ENCODE peak calls at places on chromosomes 16 and 17, in ten cellular contexts. K is neural crest cell; V is head of caudate nucleus; G is GM13977; P is WTC11; T is progenitor cell of endocrine pancreas; N is cardiac fibroblast; Z is activated naive CD4-positive, alpha-beta T cell; A is iPS DF 6.9; I is prostate gland. J is an unnamed sample.

GRCh38 chr17:57859601-57860413 is 10.0 kb upstream of the MRPS23 start:
- DNase-seq in K (no peak), V (no peak), G (no peak), P (no peak), T (no peak), N (no peak), Z (no peak), A (no peak), I (no peak), J (no peak)

GRCh38 chr17:54408741-54409140 is 491.9 kb upstream of the TOM1L1 start:
- DNase-seq in K (no peak), V (no peak), G (no peak), P (no peak), T (no peak), N (no peak), Z (no peak), A (no peak), I (no peak), J (no peak)

GRCh38 chr17:850828-851759 is 68.9 kb downstream of the MRM3 start:
- DNase-seq in K (peak), V (no peak), G (no peak), P (no peak), T (no peak), N (peak), Z (no peak), A (no peak), I (no peak), J (no peak)

GRCh38 chr16:72819345-72819744 is 228.6 kb downstream of the ZFHX3 start:
- DNase-seq in K (no peak), V (no peak), G (no peak), P (no peak), T (no peak), N (peak), Z (no peak), A (no peak), I (no peak), J (no peak)

GRCh38 chr17:2959371-2960130 is 103.9 kb downstream of the OR1D5 start:
- DNase-seq in K (no peak), V (no peak), G (no peak), P (no peak), T (no peak), N (no peak), Z (no peak), A (no peak), I (no peak), J (no peak)

GRCh38 chr16:82756283-82756599 is 129.5 kb downstream of the CDH13 start:
- DNase-seq in K (no peak), V (no peak), G (no peak), P (no peak), T (no peak), N (peak), Z (no peak), A (no peak), I (no peak), J (no peak)

GRCh38 chr17:50432125-50432762 is 6.2 kb downstream of the ACSF2 start:
- DNase-seq in K (no peak), V (no peak), G (no peak), P (no peak), T (no peak), N (no peak), Z (no peak), A (no peak), I (no peak), J (no peak)

GRCh38 chr17:69605571-69605970 is 191.1 kb downstream of the MAP2K6 start:
- DNase-seq in K (no peak), V (no peak), G (no peak), P (no peak), T (no peak), N (no peak), Z (no peak), A (no peak), I (no peak), J (no peak)

GRCh38 chr16:1820973-1821290 is 5.7 kb downstream of the HAGH start:
- DNase-seq in K (no peak), V (no peak), G (no peak), P (no peak), T (no peak), N (no peak), Z (no peak), A (no peak), I (no peak), J (no peak)

GRCh38 chr17:30236807-30237206 is 1.3 kb upstream of the SLC6A4 start:
- DNase-seq in K (peak), V (peak), G (peak), P (peak), T (peak), N (peak), Z (no peak), A (no peak), I (peak), J (peak)

GRCh38 chr17:6139447-6139832 is 69.3 kb downstream of the WSCD1 start:
- DNase-seq in K (no peak), V (no peak), G (no peak), P (no peak), T (no peak), N (no peak), Z (no peak), A (no peak), I (no peak), J (no peak)

GRCh38 chr17:21463204-21463661 is 87.1 kb downstream of the KCNJ12 start:
- DNase-seq in K (no peak), V (no peak), G (no peak), P (no peak), T (no peak), N (no peak), Z (no peak), A (no peak), I (no peak), J (no peak)

GRCh38 chr16:17633146-17633966 is 162.6 kb upstream of the XYLT1 start:
- DNase-seq in K (no peak), V (no peak), G (no peak), P (no peak), T (no peak), N (peak), Z (no peak), A (no peak), I (peak), J (no peak)

GRCh38 chr16:15434425-15435215 is at the start of gene BMERB1:
- DNase-seq in K (peak), V (peak), G (peak), P (peak), T (peak), N (peak), Z (peak), A (no peak), I (no peak), J (peak)

GRCh38 chr17:32854834-32855389 is 22.0 kb downstream of the MYO1D start:
- DNase-seq in K (no peak), V (no peak), G (no peak), P (no peak), T (no peak), N (no peak), Z (no peak), A (no peak), I (no peak), J (no peak)

GRCh38 chr17:57651451-57651850 is 93.6 kb downstream of the CCDC182 start:
- DNase-seq in K (no peak), V (no peak), G (no peak), P (no peak), T (no peak), N (no peak), Z (no peak), A (no peak), I (no peak), J (no peak)

GRCh38 chr17:82408288-82408937 is 9.7 kb upstream of the HEXD start:
- DNase-seq in K (no peak), V (no peak), G (no peak), P (no peak), T (no peak), N (no peak), Z (no peak), A (no peak), I (no peak), J (no peak)

GRCh38 chr16:50266337-50267091 is at the start of gene ADCY7:
- DNase-seq in K (no peak), V (peak), G (peak), P (peak), T (no peak), N (peak), Z (peak), A (no peak), I (no peak), J (peak)

GRCh38 chr16:20026673-20027072 is 47.0 kb downstream of the GPR139 start:
- DNase-seq in K (no peak), V (no peak), G (no peak), P (no peak), T (no peak), N (no peak), Z (no peak), A (no peak), I (no peak), J (no peak)

GRCh38 chr16:88633684-88634140 is 4.7 kb upstream of the IL17C start:
- DNase-seq in K (no peak), V (no peak), G (peak), P (peak), T (no peak), N (peak), Z (no peak), A (no peak), I (no peak), J (peak)

GRCh38 chr17:62675701-62676100 is 48.2 kb downstream of the MRC2 start:
- DNase-seq in K (no peak), V (no peak), G (no peak), P (no peak), T (no peak), N (no peak), Z (no peak), A (no peak), I (no peak), J (no peak)

GRCh38 chr17:75721463-75722011 is 278 bp downstream of the ITGB4 start:
- DNase-seq in K (no peak), V (no peak), G (no peak), P (no peak), T (no peak), N (no peak), Z (no peak), A (no peak), I (no peak), J (no peak)

GRCh38 chr17:61400058-61400785 is 579 bp downstream of the TBX2 start:
- DNase-seq in K (no peak), V (no peak), G (no peak), P (peak), T (no peak), N (peak), Z (no peak), A (no peak), I (no peak), J (no peak)

GRCh38 chr16:89909777-89910716 is 8.6 kb upstream of the MC1R start:
- DNase-seq in K (peak), V (peak), G (peak), P (peak), T (peak), N (peak), Z (no peak), A (no peak), I (peak), J (peak)

GRCh38 chr16:1861730-1862129 is 10.2 kb downstream of the MEIOB start:
- DNase-seq in K (no peak), V (no peak), G (no peak), P (no peak), T (no peak), N (no peak), Z (no peak), A (no peak), I (no peak), J (no peak)

GRCh38 chr16:65123846-65124513 is 2.1 kb upstream of the CDH11 start:
- DNase-seq in K (no peak), V (peak), G (peak), P (no peak), T (no peak), N (no peak), Z (no peak), A (no peak), I (no peak), J (peak)

GRCh38 chr16:4506450-4506849 is 30.3 kb downstream of the HMOX2 start:
- DNase-seq in K (peak), V (peak), G (peak), P (peak), T (peak), N (peak), Z (no peak), A (peak), I (peak), J (peak)

GRCh38 chr17:77214328-77214727 is 73.6 kb downstream of the SEC14L1 start:
- DNase-seq in K (no peak), V (no peak), G (no peak), P (no peak), T (no peak), N (no peak), Z (no peak), A (no peak), I (no peak), J (no peak)

GRCh38 chr17:72604518-72604917 is 483.7 kb downstream of the SOX9 start:
- DNase-seq in K (no peak), V (no peak), G (no peak), P (no peak), T (no peak), N (no peak), Z (no peak), A (no peak), I (no peak), J (no peak)

GRCh38 chr16:57775661-57776469 is 26.4 kb downstream of the KIFC3 start:
- DNase-seq in K (peak), V (peak), G (no peak), P (peak), T (peak), N (no peak), Z (no peak), A (peak), I (no peak), J (peak)

GRCh38 chr16:89867918-89868317 is 5.5 kb upstream of the TCF25 start:
- DNase-seq in K (no peak), V (no peak), G (no peak), P (no peak), T (no peak), N (no peak), Z (no peak), A (no peak), I (no peak), J (no peak)

GRCh38 chr16:56669005-56669839 is at the start of gene MT1H:
- DNase-seq in K (no peak), V (no peak), G (no peak), P (peak), T (no peak), N (no peak), Z (no peak), A (no peak), I (no peak), J (no peak)

GRCh38 chr17:61862105-61862574 is 1.2 kb downstream of the BRIP1 start:
- DNase-seq in K (no peak), V (no peak), G (no peak), P (no peak), T (no peak), N (peak), Z (no peak), A (no peak), I (no peak), J (peak)

GRCh38 chr17:66714046-66715023 is 120.6 kb upstream of the CACNG5 start:
- DNase-seq in K (no peak), V (no peak), G (no peak), P (no peak), T (no peak), N (no peak), Z (no peak), A (no peak), I (no peak), J (peak)

GRCh38 chr17:49438439-49438861 is 23.8 kb upstream of the PHB1 start:
- DNase-seq in K (peak), V (no peak), G (no peak), P (no peak), T (no peak), N (no peak), Z (no peak), A (no peak), I (no peak), J (no peak)

GRCh38 chr17:3718251-3718650 is 5.5 kb upstream of the HASPIN start:
- DNase-seq in K (no peak), V (no peak), G (no peak), P (no peak), T (no peak), N (no peak), Z (no peak), A (no peak), I (no peak), J (no peak)

GRCh38 chr16:85092851-85093250 is 19.4 kb downstream of the CIBAR2 start:
- DNase-seq in K (no peak), V (no peak), G (no peak), P (no peak), T (no peak), N (no peak), Z (no peak), A (no peak), I (no peak), J (no peak)

GRCh38 chr17:37368577-37368976 is 7.2 kb upstream of the C17orf78 start:
- DNase-seq in K (no peak), V (no peak), G (no peak), P (no peak), T (no peak), N (peak), Z (no peak), A (no peak), I (no peak), J (no peak)

GRCh38 chr17:35373532-35373983 is at the start of gene SLFN11:
- DNase-seq in K (peak), V (peak), G (peak), P (no peak), T (no peak), N (peak), Z (peak), A (no peak), I (peak), J (peak)